ENCODE peak calls at places on chromosomes 16 and 17, in six cellular contexts. H is BJ, U is HFF-Myc, K is AG04449, R is Panc1, C is mammary epithelial cell. L is an unnamed sample.

GRCh38 chr17:4405038-4405669 is 28.6 kb upstream of the SPNS3 start:
- DNase-seq in K (no peak), R (no peak), H (no peak), U (no peak), C (no peak), L (no peak)

GRCh38 chr16:11793840-11794239 is 3.2 kb downstream of the ZC3H7A start:
- DNase-seq in H (no peak), C (peak), U (no peak), R (no peak), K (no peak), L (no peak)

GRCh38 chr16:54176376-54176901 is 110.1 kb downstream of the IRX3 start:
- DNase-seq in C (no peak), K (no peak), H (no peak), U (peak), R (no peak), L (no peak)

GRCh38 chr17:3985800-3986199 is 21.6 kb upstream of the ATP2A3 start:
- DNase-seq in H (no peak), U (no peak), C (no peak), R (no peak), K (no peak), L (no peak)

GRCh38 chr17:50185724-50186545 is 15.5 kb downstream of the COL1A1 start:
- DNase-seq in C (no peak), R (no peak), K (no peak), H (no peak), U (no peak), L (no peak)

GRCh38 chr16:27690604-27691003 is 140.7 kb downstream of the KATNIP start:
- DNase-seq in K (no peak), U (no peak), C (no peak), H (no peak), R (no peak), L (peak)

GRCh38 chr16:67016143-67016542 is 12.8 kb upstream of the CBFB start:
- DNase-seq in C (no peak), R (no peak), H (no peak), K (no peak), U (no peak), L (no peak)

GRCh38 chr17:7186241-7186640 is 7.1 kb upstream of the ASGR1 start:
- DNase-seq in R (no peak), U (no peak), K (no peak), H (no peak), C (no peak), L (no peak)

GRCh38 chr16:47644661-47645060 is 183.5 kb downstream of the PHKB start:
- DNase-seq in C (no peak), H (no peak), K (no peak), U (no peak), R (no peak), L (peak)

GRCh38 chr16:83932304-83932703 is 20.7 kb upstream of the OSGIN1 start:
- DNase-seq in R (no peak), H (no peak), K (no peak), U (no peak), C (no peak), L (no peak)

GRCh38 chr17:69812240-69812837 is 262.7 kb upstream of the KCNJ16 start:
- DNase-seq in C (peak), H (no peak), U (no peak), K (no peak), R (no peak), L (peak)

DNA sequence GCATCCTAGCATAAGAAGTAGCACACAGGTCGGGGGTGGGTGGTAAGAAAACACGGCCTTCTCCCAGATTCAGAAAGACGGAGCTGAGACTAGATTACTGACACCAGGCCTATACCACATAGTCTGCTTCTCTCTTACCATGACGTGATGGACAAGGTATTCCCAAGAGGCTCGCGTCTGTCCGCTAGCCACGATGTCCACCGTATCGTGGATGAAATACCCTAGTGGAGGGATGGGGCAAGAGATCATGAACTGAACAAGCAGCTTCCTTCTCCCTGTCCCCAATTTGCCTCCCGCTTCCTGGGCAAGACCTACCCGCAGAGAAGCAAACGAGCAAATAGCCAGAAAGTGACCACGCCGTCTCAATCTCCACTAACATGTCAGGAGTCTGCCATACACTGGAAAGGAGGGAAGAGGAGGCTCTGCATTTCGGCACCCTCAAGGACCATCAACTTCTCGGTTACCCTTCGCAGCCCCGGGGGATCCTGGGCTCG is 820 bp downstream of the TLCD1 start:
- DNase-seq in H (no peak), K (no peak), C (no peak), U (no peak), R (no peak), L (peak)
- TF ChIP-seq CTCF in H (peak), K (no peak), C (peak), U (no peak), R (no peak), L (no peak)

GRCh38 chr17:64491034-64491860 is 5.6 kb downstream of the POLG2 start:
- DNase-seq in H (no peak), U (no peak), C (no peak), K (no peak), R (no peak), L (peak)
- TF ChIP-seq CTCF in H (peak), U (peak), C (peak), K (peak), R (peak), L (peak)

GRCh38 chr17:42312285-42313130 is 24.2 kb downstream of the STAT5A start:
- DNase-seq in U (peak), K (no peak), H (no peak), R (no peak), C (peak), L (peak)

GRCh38 chr17:42311240-42312034 is 23.1 kb downstream of the STAT5A start:
- DNase-seq in H (no peak), K (peak), R (no peak), C (no peak), U (peak), L (no peak)

GRCh38 chr17:42312035-42312284 is 23.7 kb downstream of the STAT5A start:
- DNase-seq in K (no peak), R (no peak), C (no peak), H (no peak), U (no peak), L (no peak)

GRCh38 chr17:42309142-42309541 is 20.8 kb downstream of the STAT5A start:
- DNase-seq in K (no peak), R (no peak), C (no peak), U (no peak), H (no peak), L (no peak)

GRCh38 chr17:42310281-42311156 is 22.2 kb downstream of the STAT5A start:
- DNase-seq in R (no peak), C (no peak), U (no peak), K (no peak), H (no peak), L (no peak)
- TF ChIP-seq CTCF in R (no peak), C (no peak), U (no peak), K (no peak), H (peak), L (no peak)

GRCh38 chr17:65417406-65418221 is 143.8 kb downstream of the AXIN2 start:
- DNase-seq in U (peak), R (no peak), C (no peak), H (peak), K (no peak), L (peak)

GRCh38 chr17:65415991-65416390 is 145.5 kb downstream of the AXIN2 start:
- DNase-seq in K (no peak), C (no peak), H (no peak), U (no peak), R (no peak), L (no peak)

GRCh38 chr17:65423346-65424140 is 137.9 kb downstream of the AXIN2 start:
- DNase-seq in C (no peak), U (no peak), K (no peak), H (no peak), R (no peak), L (no peak)

GRCh38 chr17:65413390-65413789 is 148.1 kb downstream of the AXIN2 start:
- DNase-seq in U (no peak), K (no peak), C (no peak), R (no peak), H (no peak), L (no peak)

DNA sequence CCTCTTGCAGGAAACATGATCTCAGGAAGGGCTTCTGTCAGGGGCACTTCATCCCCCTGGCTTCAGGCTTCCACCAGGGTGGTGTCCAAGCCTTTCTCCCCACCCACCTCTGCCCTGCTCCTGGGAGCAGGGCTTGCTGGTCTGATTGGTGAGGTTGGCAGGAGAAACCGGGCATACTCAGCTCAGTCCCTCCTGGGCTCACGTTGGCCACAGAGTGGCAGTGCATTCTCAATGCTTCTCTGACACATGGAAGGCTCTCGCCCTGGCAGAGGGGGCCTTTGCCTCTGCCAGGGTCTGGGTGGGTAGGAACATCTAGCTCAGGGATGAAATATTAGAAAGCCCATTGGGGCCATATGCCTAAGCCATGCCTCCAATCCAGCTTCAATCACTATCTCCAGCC is 142.8 kb downstream of the AXIN2 start:
- DNase-seq in H (no peak), K (no peak), C (no peak), R (no peak), U (no peak), L (peak)
- TF ChIP-seq CTCF in H (no peak), K (no peak), C (no peak), R (peak), U (no peak), L (no peak)

DNA sequence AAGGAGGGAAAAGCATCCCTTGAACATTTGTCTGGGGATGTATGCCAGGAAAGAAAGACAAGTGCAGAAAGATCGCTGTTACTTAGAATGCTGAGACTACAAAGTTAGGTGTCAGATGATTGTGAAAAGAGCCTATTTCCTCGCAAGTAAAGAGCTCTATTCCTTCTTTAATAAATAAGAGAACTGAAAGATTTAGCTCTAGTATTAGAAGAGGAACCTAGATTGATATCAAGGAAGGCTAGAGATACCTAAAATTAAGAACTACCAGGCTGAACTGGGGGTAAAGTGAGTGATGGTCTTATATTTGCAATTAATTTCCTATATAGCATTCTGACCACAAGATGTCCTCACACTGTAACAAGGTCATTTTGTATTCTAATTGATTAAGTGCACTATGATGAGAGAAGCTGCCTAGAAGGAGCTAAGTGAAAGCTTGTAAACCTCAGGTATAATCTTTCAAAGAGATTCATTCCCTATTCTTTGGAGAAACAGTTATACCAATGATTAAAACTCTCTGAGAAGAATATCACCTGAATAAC is 62.3 kb downstream of the SSH2 start:
- DNase-seq in K (no peak), R (no peak), C (no peak), U (no peak), H (no peak), L (no peak)
- TF ChIP-seq CTCF in K (no peak), R (peak), C (peak), U (no peak), H (peak), L (peak)

GRCh38 chr16:49260253-49260652 is 21.4 kb downstream of the CBLN1 start:
- DNase-seq in K (no peak), U (no peak), H (no peak), C (no peak), R (no peak), L (no peak)

GRCh38 chr16:49260956-49261530 is 20.6 kb downstream of the CBLN1 start:
- DNase-seq in U (no peak), K (no peak), R (no peak), C (no peak), H (no peak), L (no peak)

GRCh38 chr16:49262501-49262900 is 19.1 kb downstream of the CBLN1 start:
- DNase-seq in R (no peak), U (no peak), K (no peak), H (no peak), C (no peak), L (no peak)

DNA sequence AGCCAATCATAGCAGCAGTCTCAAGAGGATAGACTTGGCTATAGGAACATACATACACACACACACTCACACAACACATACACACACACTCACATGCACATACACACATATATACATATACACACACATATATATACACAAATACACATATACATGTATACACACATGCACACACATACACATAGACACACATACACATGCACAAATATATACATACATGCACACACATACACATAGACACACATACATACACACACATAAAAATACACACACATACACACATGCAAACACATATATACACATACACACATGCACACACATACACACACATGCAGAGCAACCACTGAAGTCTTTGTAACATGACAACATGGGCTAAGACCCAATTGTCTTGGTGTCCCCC is 19.7 kb downstream of the CBLN1 start:
- DNase-seq in C (no peak), U (no peak), R (no peak), H (no peak), K (no peak), L (no peak)
- TF ChIP-seq CTCF in C (no peak), U (no peak), R (no peak), H (no peak), K (no peak), L (no peak)

DNA sequence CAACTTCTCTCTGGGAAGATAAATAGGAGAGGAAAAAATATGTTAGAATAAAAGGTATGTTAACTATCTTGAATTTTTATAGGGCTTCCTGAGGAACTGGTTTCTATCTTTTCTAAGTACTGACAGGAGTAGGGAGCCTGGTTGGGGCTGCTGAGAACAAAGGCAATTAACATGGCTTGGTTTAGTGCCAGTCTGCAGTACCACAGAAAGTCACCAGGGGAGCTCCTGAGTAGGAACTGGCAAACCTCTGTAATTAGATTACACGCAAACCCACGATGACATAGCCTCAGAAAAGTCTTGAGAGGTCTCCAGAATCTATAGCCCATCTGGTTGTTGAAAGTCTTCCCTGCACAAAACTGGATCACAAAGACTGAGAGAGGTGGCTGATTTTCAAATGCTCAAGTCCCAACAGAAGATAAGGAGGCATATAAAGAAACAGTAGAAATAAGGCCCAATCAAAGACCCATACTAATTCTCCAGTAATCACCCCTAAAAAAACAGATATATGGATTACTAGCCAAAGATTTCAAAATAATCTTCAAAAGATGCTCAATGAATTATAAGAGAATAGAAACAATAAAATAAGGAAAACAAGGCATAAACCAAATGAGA is 11.7 kb upstream of the CNTNAP4 start:
- DNase-seq in U (no peak), K (no peak), C (peak), H (no peak), R (peak), L (peak)
- TF ChIP-seq CTCF in U (peak), K (peak), C (peak), H (peak), R (peak), L (peak)

GRCh38 chr17:21513012-21513570 is 136.9 kb downstream of the KCNJ12 start:
- DNase-seq in K (no peak), U (peak), R (peak), C (peak), H (no peak), L (peak)

GRCh38 chr17:21510686-21511367 is 134.7 kb downstream of the KCNJ12 start:
- DNase-seq in K (no peak), C (no peak), R (no peak), U (no peak), H (no peak), L (no peak)

GRCh38 chr17:21505819-21506815 is 130.0 kb downstream of the KCNJ12 start:
- DNase-seq in C (no peak), R (no peak), K (no peak), U (no peak), H (no peak), L (no peak)

GRCh38 chr17:21512307-21513011 is 136.3 kb downstream of the KCNJ12 start:
- DNase-seq in C (no peak), H (no peak), U (no peak), R (no peak), K (no peak), L (no peak)

DNA sequence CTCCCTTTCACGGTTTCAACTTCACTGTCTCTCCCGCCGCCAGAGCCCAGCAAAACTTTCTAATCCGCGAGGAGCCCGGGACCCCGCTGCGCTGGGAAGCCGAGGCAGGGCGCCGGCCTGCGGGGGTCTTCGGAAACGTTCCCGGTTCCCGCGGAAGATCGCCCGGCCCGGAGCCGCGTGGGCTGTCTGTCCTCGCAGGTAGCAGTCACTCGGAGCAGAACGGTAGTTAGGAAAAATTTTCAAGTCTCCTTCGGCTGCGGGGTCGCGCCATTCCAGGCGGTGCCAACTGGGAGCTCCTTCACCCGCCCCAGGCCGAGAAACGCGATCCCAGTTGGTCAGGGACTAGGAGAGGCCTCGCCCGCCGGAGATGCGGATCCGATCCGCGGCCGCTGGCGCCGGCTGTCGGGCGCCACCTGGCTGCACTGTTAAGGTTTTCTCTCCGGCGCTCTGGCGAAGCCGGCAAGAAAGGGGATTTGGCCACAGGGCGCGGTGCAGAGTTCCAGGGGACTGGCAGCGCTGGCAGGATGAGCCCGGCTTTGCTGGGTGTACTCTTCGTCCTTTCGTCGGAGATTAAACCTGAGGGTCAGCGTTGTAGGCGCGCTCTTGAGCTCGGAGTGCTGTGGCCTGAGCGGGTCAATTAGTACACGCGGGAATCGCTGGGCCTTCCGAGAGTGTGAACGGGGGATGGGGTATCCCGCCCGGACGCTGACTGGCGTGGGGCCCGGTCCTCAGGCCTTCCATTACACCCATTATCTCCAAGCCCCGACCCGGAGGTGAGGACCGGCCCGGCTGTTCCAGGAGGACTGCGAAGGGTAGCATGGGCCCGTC is 135.4 kb downstream of the KCNJ12 start:
- DNase-seq in H (peak), R (peak), K (no peak), C (peak), U (peak), L (peak)
- TF ChIP-seq CTCF in H (peak), R (peak), K (peak), C (peak), U (peak), L (peak)

GRCh38 chr16:5215911-5216310 is 118.3 kb upstream of the EEF2KMT start:
- DNase-seq in K (no peak), R (no peak), C (no peak), H (no peak), U (no peak), L (no peak)
- TF ChIP-seq CTCF in K (no peak), R (no peak), C (no peak), H (no peak), U (no peak), L (no peak)

L was measured in MCF 10A.